ENCODE peak calls at places on chromosomes 5 and 9, in seven cellular contexts. One of them, this sample, is unnamed.

GRCh38 chr5:91137647-91138046 is 245.5 kb downstream of the ARRDC3 start:
- DNase-seq in frontal cortex: no peak
- DNase-seq in HepG2: no peak
- DNase-seq in stimulated activated CD8-positive, alpha-beta memory T cell treated with anti-CD3 and anti-CD28 coated beads, Interleukin-4, amount 100 ng/mL, for 1 hour: no peak
- DNase-seq in stimulated activated CD4-positive, alpha-beta T cell treated with anti-CD3 and anti-CD28 coated beads, Interleukin-1b, Interleukin-23, amount 100 ng/mL, for 24 hours: no peak
- DNase-seq in EL: no peak
- DNase-seq in PC-3: no peak
- DNase-seq in this sample: no peak

GRCh38 chr5:125408582-125409069 is 662.2 kb upstream of the ZNF608 start:
- DNase-seq in EL: peak; percentile 95
- DNase-seq in stimulated activated CD4-positive, alpha-beta T cell treated with anti-CD3 and anti-CD28 coated beads, Interleukin-1b, Interleukin-23, amount 100 ng/mL, for 24 hours: no peak
- DNase-seq in frontal cortex: no peak
- DNase-seq in HepG2: no peak
- DNase-seq in PC-3: peak; percentile 88
- DNase-seq in stimulated activated CD8-positive, alpha-beta memory T cell treated with anti-CD3 and anti-CD28 coated beads, Interleukin-4, amount 100 ng/mL, for 1 hour: no peak
- DNase-seq in this sample: peak; percentile 82

GRCh38 chr5:131282235-131282634 is 18.4 kb downstream of the CDC42SE2 start:
- DNase-seq in stimulated activated CD4-positive, alpha-beta T cell treated with anti-CD3 and anti-CD28 coated beads, Interleukin-1b, Interleukin-23, amount 100 ng/mL, for 24 hours: no peak
- DNase-seq in PC-3: peak; percentile 37
- DNase-seq in frontal cortex: no peak
- DNase-seq in stimulated activated CD8-positive, alpha-beta memory T cell treated with anti-CD3 and anti-CD28 coated beads, Interleukin-4, amount 100 ng/mL, for 1 hour: no peak
- DNase-seq in HepG2: no peak
- DNase-seq in EL: no peak
- DNase-seq in this sample: peak; percentile 26

GRCh38 chr9:117377046-117377445 is 37.8 kb downstream of the ASTN2 start:
- DNase-seq in frontal cortex: no peak
- DNase-seq in PC-3: no peak
- DNase-seq in stimulated activated CD8-positive, alpha-beta memory T cell treated with anti-CD3 and anti-CD28 coated beads, Interleukin-4, amount 100 ng/mL, for 1 hour: no peak
- DNase-seq in stimulated activated CD4-positive, alpha-beta T cell treated with anti-CD3 and anti-CD28 coated beads, Interleukin-1b, Interleukin-23, amount 100 ng/mL, for 24 hours: no peak
- DNase-seq in EL: no peak
- DNase-seq in HepG2: no peak
- DNase-seq in this sample: no peak

GRCh38 chr9:95336281-95336680 is 18.8 kb upstream of the FANCC start:
- DNase-seq in HepG2: peak; percentile 30
- DNase-seq in frontal cortex: no peak
- DNase-seq in stimulated activated CD4-positive, alpha-beta T cell treated with anti-CD3 and anti-CD28 coated beads, Interleukin-1b, Interleukin-23, amount 100 ng/mL, for 24 hours: no peak
- DNase-seq in EL: no peak
- DNase-seq in PC-3: no peak
- DNase-seq in stimulated activated CD8-positive, alpha-beta memory T cell treated with anti-CD3 and anti-CD28 coated beads, Interleukin-4, amount 100 ng/mL, for 1 hour: no peak
- DNase-seq in this sample: peak; percentile 36

GRCh38 chr5:110258460-110258859 is 468.0 kb downstream of the TMEM232 start:
- DNase-seq in EL: peak; percentile 47
- DNase-seq in PC-3: peak; percentile 63
- DNase-seq in HepG2: no peak
- DNase-seq in stimulated activated CD4-positive, alpha-beta T cell treated with anti-CD3 and anti-CD28 coated beads, Interleukin-1b, Interleukin-23, amount 100 ng/mL, for 24 hours: no peak
- DNase-seq in frontal cortex: no peak
- DNase-seq in stimulated activated CD8-positive, alpha-beta memory T cell treated with anti-CD3 and anti-CD28 coated beads, Interleukin-4, amount 100 ng/mL, for 1 hour: no peak
- DNase-seq in this sample: no peak

GRCh38 chr9:21936161-21936560 is 58.0 kb downstream of the CDKN2A start:
- DNase-seq in HepG2: no peak
- DNase-seq in stimulated activated CD8-positive, alpha-beta memory T cell treated with anti-CD3 and anti-CD28 coated beads, Interleukin-4, amount 100 ng/mL, for 1 hour: no peak
- DNase-seq in stimulated activated CD4-positive, alpha-beta T cell treated with anti-CD3 and anti-CD28 coated beads, Interleukin-1b, Interleukin-23, amount 100 ng/mL, for 24 hours: no peak
- DNase-seq in PC-3: no peak
- DNase-seq in frontal cortex: no peak
- DNase-seq in EL: no peak
- DNase-seq in this sample: no peak

GRCh38 chr9:121598167-121599000 is 53.0 kb upstream of the DAB2IP start:
- DNase-seq in PC-3: peak; percentile 82
- DNase-seq in EL: peak; percentile 90
- DNase-seq in stimulated activated CD4-positive, alpha-beta T cell treated with anti-CD3 and anti-CD28 coated beads, Interleukin-1b, Interleukin-23, amount 100 ng/mL, for 24 hours: no peak
- DNase-seq in stimulated activated CD8-positive, alpha-beta memory T cell treated with anti-CD3 and anti-CD28 coated beads, Interleukin-4, amount 100 ng/mL, for 1 hour: no peak
- DNase-seq in frontal cortex: peak; percentile 40
- DNase-seq in HepG2: no peak
- DNase-seq in this sample: peak; percentile 65

GRCh38 chr9:132546148-132547051 is 36.0 kb upstream of the BARHL1 start:
- DNase-seq in PC-3: no peak
- DNase-seq in HepG2: no peak
- DNase-seq in stimulated activated CD4-positive, alpha-beta T cell treated with anti-CD3 and anti-CD28 coated beads, Interleukin-1b, Interleukin-23, amount 100 ng/mL, for 24 hours: no peak
- DNase-seq in stimulated activated CD8-positive, alpha-beta memory T cell treated with anti-CD3 and anti-CD28 coated beads, Interleukin-4, amount 100 ng/mL, for 1 hour: no peak
- DNase-seq in frontal cortex: peak; percentile 38
- DNase-seq in EL: peak; percentile 28
- DNase-seq in this sample: no peak

GRCh38 chr9:2109066-2109650 is 94.0 kb downstream of the SMARCA2 start:
- DNase-seq in HepG2: no peak
- DNase-seq in stimulated activated CD4-positive, alpha-beta T cell treated with anti-CD3 and anti-CD28 coated beads, Interleukin-1b, Interleukin-23, amount 100 ng/mL, for 24 hours: no peak
- DNase-seq in EL: peak; percentile 80
- DNase-seq in stimulated activated CD8-positive, alpha-beta memory T cell treated with anti-CD3 and anti-CD28 coated beads, Interleukin-4, amount 100 ng/mL, for 1 hour: no peak
- DNase-seq in frontal cortex: no peak
- DNase-seq in PC-3: no peak
- DNase-seq in this sample: no peak

GRCh38 chr5:175484824-175485223 is 6.5 kb downstream of the SFXN1 start:
- DNase-seq in frontal cortex: no peak
- DNase-seq in PC-3: no peak
- DNase-seq in stimulated activated CD8-positive, alpha-beta memory T cell treated with anti-CD3 and anti-CD28 coated beads, Interleukin-4, amount 100 ng/mL, for 1 hour: no peak
- DNase-seq in stimulated activated CD4-positive, alpha-beta T cell treated with anti-CD3 and anti-CD28 coated beads, Interleukin-1b, Interleukin-23, amount 100 ng/mL, for 24 hours: no peak
- DNase-seq in EL: no peak
- DNase-seq in HepG2: no peak
- DNase-seq in this sample: no peak

GRCh38 chr5:57937025-57937424 is 454.4 kb upstream of the ACTBL2 start:
- DNase-seq in PC-3: no peak
- DNase-seq in frontal cortex: no peak
- DNase-seq in stimulated activated CD4-positive, alpha-beta T cell treated with anti-CD3 and anti-CD28 coated beads, Interleukin-1b, Interleukin-23, amount 100 ng/mL, for 24 hours: no peak
- DNase-seq in EL: peak; percentile 70
- DNase-seq in stimulated activated CD8-positive, alpha-beta memory T cell treated with anti-CD3 and anti-CD28 coated beads, Interleukin-4, amount 100 ng/mL, for 1 hour: no peak
- DNase-seq in HepG2: no peak
- DNase-seq in this sample: no peak